ENCODE peak calls at places on chromosomes 1 and 21, in five cellular contexts. F is lower lobe of right lung, I is suprapubic skin, Q is Panc1, A is neural progenitor cell. L is an unnamed sample.

GRCh38 chr1:44442791-44443190 is 37.7 kb downstream of the RNF220 start:
- DNase-seq in F (no peak), I (no peak), Q (no peak), A (no peak), L (no peak)

GRCh38 chr1:64471218-64471719 is 1.3 kb downstream of the CACHD1 start:
- DNase-seq in F (peak; percentile 61), I (no peak), Q (no peak), A (peak; percentile 78), L (no peak)

GRCh38 chr1:169550294-169550693 is 36.0 kb downstream of the F5 start:
- DNase-seq in F (no peak), I (no peak), Q (no peak), A (peak; percentile 51), L (no peak)

GRCh38 chr1:58739851-58740466 is 40.1 kb upstream of the MYSM1 start:
- DNase-seq in F (no peak), I (no peak), Q (peak; percentile 42), A (peak; percentile 87), L (no peak)

GRCh38 chr1:21268281-21269239 is 21.7 kb downstream of the ECE1 start:
- DNase-seq in F (no peak), I (no peak), Q (no peak), A (no peak), L (no peak)

GRCh38 chr1:115929846-115930245 is 46.5 kb upstream of the SLC22A15 start:
- DNase-seq in F (no peak), I (no peak), Q (no peak), A (no peak), L (peak; percentile 18)

GRCh38 chr1:23979387-23980005 is 631 bp downstream of the SRSF10 start:
- DNase-seq in F (no peak), I (no peak), Q (no peak), A (peak; percentile 16), L (no peak)

GRCh38 chr1:40078512-40079333 is 18.3 kb downstream of the PPT1 start:
- DNase-seq in F (no peak), I (no peak), Q (no peak), A (peak; percentile 69), L (peak; percentile 13)

GRCh38 chr1:44323952-44324351 is 31.1 kb downstream of the ERI3 start:
- DNase-seq in F (no peak), I (no peak), Q (no peak), A (no peak), L (no peak)

GRCh38 chr1:170424346-170424745 is 107.6 kb upstream of the GORAB start:
- DNase-seq in F (no peak), I (no peak), Q (no peak), A (no peak), L (no peak)

GRCh38 chr1:31310131-31310530 is 13.3 kb downstream of the ZCCHC17 start:
- DNase-seq in F (no peak), I (no peak), Q (no peak), A (no peak), L (no peak)

GRCh38 chr1:22406722-22407495 is 44.7 kb upstream of the ZBTB40 start:
- DNase-seq in F (no peak), I (no peak), Q (no peak), A (no peak), L (no peak)

GRCh38 chr1:172605641-172606040 is 53.3 kb upstream of the FASLG start:
- DNase-seq in F (no peak), I (no peak), Q (no peak), A (no peak), L (no peak)

GRCh38 chr21:44686843-44687561 is 5.0 kb upstream of the KRTAP12-1 start:
- DNase-seq in F (no peak), I (no peak), Q (no peak), A (no peak), L (no peak)

GRCh38 chr1:73604739-73605138 is 593.2 kb downstream of the LRRIQ3 start:
- DNase-seq in F (no peak), I (no peak), Q (peak; percentile 4), A (no peak), L (peak; percentile 51)

GRCh38 chr1:241747992-241748391 is 95.9 kb downstream of the WDR64 start:
- DNase-seq in F (no peak), I (no peak), Q (no peak), A (peak; percentile 13), L (no peak)

GRCh38 chr1:46364612-46365011 is 24.0 kb downstream of the NSUN4 start:
- DNase-seq in F (no peak), I (no peak), Q (no peak), A (no peak), L (no peak)

GRCh38 chr1:59162665-59163064 is 134.2 kb upstream of the FGGY start:
- DNase-seq in F (no peak), I (no peak), Q (no peak), A (no peak), L (no peak)

GRCh38 chr1:83693409-83694126 is 305.4 kb downstream of the TTLL7 start:
- DNase-seq in F (no peak), I (no peak), Q (no peak), A (peak; percentile 77), L (no peak)

GRCh38 chr21:15774590-15774989 is 44.8 kb downstream of the USP25 start:
- DNase-seq in F (no peak), I (no peak), Q (no peak), A (no peak), L (no peak)

GRCh38 chr1:115522386-115522785 is 119.4 kb upstream of the VANGL1 start:
- DNase-seq in F (no peak), I (no peak), Q (no peak), A (no peak), L (no peak)

GRCh38 chr1:20711285-20712209 is 6.3 kb downstream of the KIF17 start:
- DNase-seq in F (no peak), I (no peak), Q (no peak), A (peak; percentile 53), L (no peak)

GRCh38 chr1:171841931-171842723 is 829 bp downstream of the DNM3 start:
- DNase-seq in F (no peak), I (no peak), Q (no peak), A (peak; percentile 47), L (no peak)

GRCh38 chr1:62334434-62334833 is 15.2 kb upstream of the KANK4 start:
- DNase-seq in F (no peak), I (no peak), Q (no peak), A (no peak), L (no peak)
- TF ChIP-seq CTCF in F (no peak), I (no peak), Q (no peak), A (peak; percentile 21), L (no peak)

DNA sequence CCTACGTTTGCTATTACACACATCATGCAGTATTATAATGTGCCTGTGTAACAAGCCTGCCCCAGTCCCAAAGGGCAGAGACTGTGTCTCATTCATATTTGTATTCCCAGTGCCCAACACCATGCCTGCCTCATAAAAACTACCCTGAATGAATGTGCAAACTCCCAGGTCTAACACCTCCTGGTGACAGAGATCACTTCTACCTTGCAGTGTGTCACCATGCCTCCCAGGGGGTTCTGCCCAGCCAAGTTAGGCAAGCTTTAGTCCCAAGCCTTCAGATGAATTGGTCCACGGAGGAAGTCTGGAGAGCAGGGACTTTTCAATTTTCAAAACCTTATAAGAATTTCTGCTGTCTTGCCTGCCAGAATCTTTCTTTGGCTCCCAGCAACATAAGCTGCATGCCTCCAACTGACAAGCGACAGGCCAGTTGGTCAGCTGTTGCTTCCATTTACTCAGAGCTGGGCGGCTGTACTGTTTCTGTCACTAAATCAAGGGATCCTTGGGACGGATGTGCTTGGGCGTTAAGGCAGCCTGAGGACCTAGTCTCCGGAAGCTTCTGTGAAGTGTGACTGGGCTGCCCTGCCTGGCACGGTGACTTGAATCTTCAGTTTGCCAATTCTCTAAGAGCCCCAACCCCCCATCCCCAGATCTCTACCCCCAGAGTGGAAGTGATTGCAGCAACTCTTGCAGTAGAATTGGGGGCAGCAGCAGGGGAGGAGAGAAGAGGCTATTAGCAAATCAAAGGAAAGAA is 1.2 kb downstream of the RXRG start:
- DNase-seq in F (peak; percentile 48), I (no peak), Q (no peak), A (peak; percentile 48), L (no peak)
- H3K4me3 ChIP-seq in F (peak overlapping the region; percentile 47), I (peak overlapping the region; percentile 43), Q (no peak overlapping the region), A (peak overlapping the region; percentile 41), L (no peak overlapping the region)

GRCh38 chr1:98662354-98662665 is 789 bp downstream of the SNX7 start:
- DNase-seq in F (no peak), I (no peak), Q (no peak), A (no peak), L (no peak)

GRCh38 chr1:98659879-98660278 is 1.6 kb upstream of the SNX7 start:
- DNase-seq in F (no peak), I (no peak), Q (no peak), A (no peak), L (no peak)

GRCh38 chr1:98660941-98661543 is 479 bp upstream of the SNX7 start:
- DNase-seq in F (no peak), I (no peak), Q (no peak), A (no peak), L (no peak)

DNA sequence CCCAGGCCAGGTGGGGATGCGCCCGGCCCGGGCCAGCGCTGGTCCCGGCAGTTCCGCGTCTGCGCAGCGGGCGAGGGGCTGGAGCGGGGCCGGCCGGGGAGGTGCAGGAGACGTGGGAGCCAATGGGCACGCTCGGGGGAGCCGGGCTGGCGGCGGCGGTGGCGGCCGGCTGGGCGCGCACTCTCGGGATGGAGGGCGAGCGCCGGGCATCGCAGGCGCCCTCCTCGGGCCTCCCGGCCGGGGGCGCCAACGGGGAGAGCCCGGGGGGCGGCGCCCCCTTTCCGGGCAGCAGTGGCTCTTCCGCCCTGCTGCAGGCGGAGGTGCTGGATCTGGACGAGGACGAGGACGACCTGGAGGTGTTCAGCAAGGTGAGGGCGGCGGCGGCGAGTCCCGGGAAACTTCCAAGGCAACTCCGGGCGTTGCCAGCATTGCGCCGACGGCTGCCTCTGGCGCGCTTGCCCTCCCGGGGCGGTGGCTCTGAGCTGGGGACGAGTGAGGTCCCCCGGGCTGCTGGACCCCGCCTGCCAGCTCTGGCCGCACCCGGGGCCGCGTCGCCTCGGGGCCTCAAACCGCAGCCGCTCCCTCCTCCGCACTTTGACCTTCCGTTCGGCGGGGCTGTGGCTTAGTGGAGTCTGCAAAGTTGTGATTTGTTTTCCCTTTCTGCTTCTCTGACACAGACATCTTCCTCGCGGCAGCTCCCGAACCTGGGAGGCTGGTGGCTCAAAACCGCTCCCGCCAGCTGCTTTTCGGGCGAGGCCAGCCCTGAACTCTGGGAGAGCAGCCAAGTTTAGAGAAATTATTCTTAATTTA is at the start of gene SNX7:
- DNase-seq in F (peak; percentile 85), I (peak; percentile 89), Q (no peak), A (peak; percentile 90), L (peak; percentile 28)
- TF ChIP-seq CTCF in F (peak; percentile 26), I (no peak), Q (peak; percentile 43), A (peak; percentile 53), L (peak; percentile 27)

DNA sequence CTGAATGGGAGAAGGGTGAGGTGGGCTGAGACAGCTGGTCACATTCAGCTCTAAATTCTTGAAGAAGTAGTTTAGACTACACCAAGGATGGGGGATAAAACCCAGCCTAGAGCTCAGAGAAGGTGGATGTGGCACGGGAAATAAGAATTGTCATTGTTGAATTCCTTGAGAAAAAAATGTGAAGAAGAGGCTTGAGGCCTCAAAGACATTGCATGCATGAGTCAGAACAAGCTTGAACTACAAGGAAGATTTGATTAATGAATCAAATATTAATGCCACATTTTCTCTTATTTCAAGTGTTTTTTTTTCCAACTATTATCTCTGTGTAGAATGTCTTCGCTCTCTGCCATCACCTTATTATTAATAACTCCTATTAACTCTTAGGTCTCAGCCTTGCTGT is 58.9 kb downstream of the MAP3K7CL start:
- DNase-seq in F (no peak), I (no peak), Q (no peak), A (no peak), L (no peak)
- H3K4me3 ChIP-seq in F (no peak overlapping the region), I (no peak overlapping the region), Q (no peak overlapping the region), A (no peak overlapping the region), L (no peak overlapping the region)

GRCh38 chr1:5981009-5981380 is 11.2 kb downstream of the NPHP4 start:
- DNase-seq in F (peak; percentile 20), I (no peak), Q (no peak), A (no peak), L (no peak)
- TF ChIP-seq CTCF in F (no peak), I (no peak), Q (no peak), A (no peak), L (no peak)